ENCODE peak calls at places on chromosome 21, in five cellular contexts. J is CD8-positive, alpha-beta T cell; E is mesendoderm; T is IMR-90; L is osteoblast. U is an unnamed sample.

GRCh38 chr21:15005391-15005790 is 59.4 kb downstream of the NRIP1 start:
- DNase-seq in T (peak; percentile 38), J (peak; percentile 57), L (no peak), E (peak; percentile 88), U (peak; percentile 32)

GRCh38 chr21:26449161-26449560 is 123.9 kb downstream of the CYYR1 start:
- DNase-seq in E (no peak), T (peak; percentile 43), L (peak; percentile 52), J (no peak), U (no peak)

GRCh38 chr21:29637126-29637525 is 302.7 kb downstream of the GRIK1 start:
- DNase-seq in L (no peak), E (no peak), T (no peak), J (no peak), U (no peak)

GRCh38 chr21:28742527-28742926 is 250.2 kb downstream of the LTN1 start:
- DNase-seq in L (no peak), E (no peak), J (no peak), T (peak; percentile 76), U (no peak)

GRCh38 chr21:44086636-44087425 is 20.4 kb upstream of the PWP2 start:
- DNase-seq in T (no peak), E (no peak), L (no peak), J (no peak), U (no peak)

GRCh38 chr21:15730484-15731242 is 881 bp downstream of the USP25 start:
- DNase-seq in E (peak; percentile 64), J (no peak), T (no peak), L (peak; percentile 68), U (no peak)

GRCh38 chr21:15638856-15639549 is 90.8 kb upstream of the USP25 start:
- DNase-seq in L (no peak), J (no peak), T (no peak), E (peak; percentile 38), U (no peak)

GRCh38 chr21:29230541-29231275 is 68.0 kb upstream of the BACH1 start:
- DNase-seq in J (no peak), T (no peak), L (peak; percentile 77), E (no peak), U (no peak)

GRCh38 chr21:25366116-25366515 is 241.2 kb downstream of the MRPL39 start:
- DNase-seq in L (no peak), J (no peak), E (no peak), T (no peak), U (no peak)

GRCh38 chr21:40967771-40968170 is 120.8 kb upstream of the DSCAM start:
- DNase-seq in J (no peak), E (peak; percentile 68), L (no peak), T (no peak), U (peak; percentile 11)

GRCh38 chr21:15084668-15085067 is 19.9 kb upstream of the NRIP1 start:
- DNase-seq in J (no peak), L (no peak), T (no peak), E (no peak), U (no peak)

GRCh38 chr21:25298512-25299491 is 308.5 kb downstream of the MRPL39 start:
- DNase-seq in T (no peak), J (no peak), L (no peak), E (no peak), U (no peak)

DNA sequence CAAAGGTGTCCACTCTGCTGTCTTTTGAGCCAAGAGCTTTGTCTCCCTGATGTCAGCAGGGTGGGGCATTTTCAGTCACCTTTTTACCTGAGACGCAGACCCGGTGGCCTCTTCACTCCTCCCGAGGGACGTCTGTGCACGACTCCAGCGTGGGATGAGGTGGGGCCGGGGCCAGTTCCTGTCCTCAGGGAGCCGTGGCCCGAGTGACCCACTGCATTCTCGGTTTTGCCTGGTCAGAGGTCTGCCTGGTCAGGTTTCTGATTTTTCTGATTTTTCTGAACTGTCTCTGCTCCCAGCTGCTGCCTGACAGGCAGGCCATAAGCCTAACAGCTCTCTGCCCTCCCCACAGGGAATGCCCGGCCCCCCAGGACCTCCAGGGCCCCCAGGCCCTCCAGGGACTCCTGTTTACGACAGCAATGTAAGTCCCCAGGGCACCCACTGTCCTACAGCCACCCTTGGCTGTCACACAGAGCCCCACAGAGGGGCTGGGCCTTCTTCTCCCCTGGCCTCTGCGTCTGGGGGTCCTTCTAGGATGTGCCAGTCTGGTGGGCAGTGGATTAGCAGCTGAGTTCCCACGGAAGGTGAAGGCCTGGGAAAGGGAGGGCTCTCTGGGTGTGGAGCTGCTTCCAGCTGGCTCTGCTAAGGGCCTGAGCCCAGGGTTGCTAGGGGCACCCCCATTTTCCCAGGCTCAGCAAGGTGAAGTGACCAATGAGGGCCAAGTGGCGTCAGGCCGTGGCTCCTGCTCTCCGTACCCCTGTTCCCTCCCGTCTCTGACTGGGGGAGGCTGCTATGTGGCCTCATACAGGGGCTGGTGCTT is 45.9 kb downstream of the SLC19A1 start:
- DNase-seq in E (no peak), L (no peak), T (no peak), J (no peak), U (no peak)
- H3K36me3 ChIP-seq in E (peaks cover 2% of the 10 kb centered on the region), L (no peaks in the 10 kb centered on the region), T (peaks cover 78% of the 10 kb centered on the region), J (no peaks in the 10 kb centered on the region), U (peaks cover 22% of the 10 kb centered on the region)

GRCh38 chr21:45096216-45096615 is 21.8 kb downstream of the ADARB1 start:
- DNase-seq in T (no peak), E (peak; percentile 39), J (no peak), L (no peak), U (no peak)
- H3K27me3 ChIP-seq in T (no peaks in the 10 kb centered on the region), E (no peaks in the 10 kb centered on the region), J (no peaks in the 10 kb centered on the region), L (no peaks in the 10 kb centered on the region), U (no peaks in the 10 kb centered on the region)

DNA sequence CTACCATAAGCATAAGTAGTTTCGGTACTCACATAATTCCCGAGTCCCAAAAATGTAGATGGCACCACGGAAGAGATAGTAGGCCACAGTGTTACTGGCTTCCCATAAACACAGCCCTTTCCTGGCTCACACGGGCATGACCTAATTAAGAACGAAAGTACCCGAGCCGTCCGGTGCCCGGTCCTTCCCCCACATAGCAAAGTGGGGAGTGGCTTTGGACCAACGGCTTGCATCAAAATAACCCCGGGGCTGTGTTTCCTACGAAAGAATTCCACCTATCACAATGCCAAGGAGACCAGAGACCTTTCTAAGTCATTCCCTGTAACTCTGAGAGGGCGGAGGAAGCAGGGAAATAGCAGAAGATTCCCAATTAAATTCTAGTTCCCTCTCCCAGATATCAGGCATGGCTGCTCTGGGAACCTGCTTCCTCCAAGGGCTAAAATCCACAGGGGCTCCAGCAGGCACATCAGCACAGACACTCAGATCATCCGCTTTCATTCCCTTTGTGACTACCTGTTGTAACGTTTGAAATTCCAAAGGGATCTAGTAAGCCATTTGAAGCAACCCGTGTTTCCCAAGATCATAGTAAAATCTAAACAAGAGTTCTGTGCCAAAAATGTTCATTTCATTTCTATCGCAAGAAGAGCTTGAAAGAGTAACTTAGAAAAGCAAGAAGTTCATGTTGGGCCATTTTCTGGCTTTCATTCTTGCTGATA is at the start of gene TMPRSS3:
- DNase-seq in T (no peak), J (no peak), L (no peak), E (peak; percentile 22), U (no peak)
- H3K4me3 ChIP-seq in T (no peak within 1 kb of the TSS), J (no peak within 1 kb of the TSS), L (no peak within 1 kb of the TSS), E (no peak within 1 kb of the TSS), U (no peak within 1 kb of the TSS)

GRCh38 chr21:34091032-34091431 is 17.7 kb downstream of the MRPS6 start:
- DNase-seq in L (no peak), T (no peak), J (no peak), E (no peak), U (no peak)

GRCh38 chr21:34093083-34093482 is 19.7 kb downstream of the MRPS6 start:
- DNase-seq in T (no peak), J (no peak), L (no peak), E (no peak), U (no peak)

GRCh38 chr21:34091607-34092006 is 18.2 kb downstream of the MRPS6 start:
- DNase-seq in L (no peak), T (no peak), J (no peak), E (peak; percentile 26), U (no peak)

GRCh38 chr21:34092241-34092921 is 19.0 kb downstream of the MRPS6 start:
- DNase-seq in T (no peak), E (no peak), J (no peak), L (peak; percentile 36), U (no peak)

GRCh38 chr21:34094949-34095348 is 21.6 kb downstream of the MRPS6 start:
- DNase-seq in T (no peak), L (no peak), E (no peak), J (no peak), U (no peak)
- H3K36me3 ChIP-seq in T (peaks cover 9% of the 10 kb centered on the region), L (peaks cover 27% of the 10 kb centered on the region), E (peaks cover 5% of the 10 kb centered on the region), J (peaks cover 10% of the 10 kb centered on the region), U (peaks cover 12% of the 10 kb centered on the region)

DNA sequence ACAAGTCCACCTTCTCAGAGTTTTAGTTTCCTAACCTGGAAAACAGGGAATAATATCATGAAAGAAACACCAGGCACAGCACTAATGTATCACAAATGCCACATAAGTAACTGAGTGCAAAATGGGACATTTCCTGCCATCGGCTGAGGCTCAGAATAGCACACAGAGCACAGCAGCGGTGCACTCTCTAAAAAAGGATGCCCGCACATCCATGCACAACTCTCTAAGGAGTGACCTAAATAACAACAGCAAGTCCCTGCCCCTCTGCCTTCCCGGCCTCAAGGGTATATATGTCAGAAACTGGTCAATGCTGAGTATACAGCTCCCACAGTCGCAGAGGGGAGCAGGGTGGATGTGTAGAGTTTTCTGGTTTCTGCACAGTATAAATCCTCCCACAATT is 100.1 kb upstream of the ERG start:
- DNase-seq in J (no peak), T (no peak), L (no peak), E (no peak), U (no peak)
- H3K27me3 ChIP-seq in J (no peaks in the 10 kb centered on the region), T (peaks cover 35% of the 10 kb centered on the region), L (peaks cover 46% of the 10 kb centered on the region), E (no peaks in the 10 kb centered on the region), U (no peaks in the 10 kb centered on the region)

DNA sequence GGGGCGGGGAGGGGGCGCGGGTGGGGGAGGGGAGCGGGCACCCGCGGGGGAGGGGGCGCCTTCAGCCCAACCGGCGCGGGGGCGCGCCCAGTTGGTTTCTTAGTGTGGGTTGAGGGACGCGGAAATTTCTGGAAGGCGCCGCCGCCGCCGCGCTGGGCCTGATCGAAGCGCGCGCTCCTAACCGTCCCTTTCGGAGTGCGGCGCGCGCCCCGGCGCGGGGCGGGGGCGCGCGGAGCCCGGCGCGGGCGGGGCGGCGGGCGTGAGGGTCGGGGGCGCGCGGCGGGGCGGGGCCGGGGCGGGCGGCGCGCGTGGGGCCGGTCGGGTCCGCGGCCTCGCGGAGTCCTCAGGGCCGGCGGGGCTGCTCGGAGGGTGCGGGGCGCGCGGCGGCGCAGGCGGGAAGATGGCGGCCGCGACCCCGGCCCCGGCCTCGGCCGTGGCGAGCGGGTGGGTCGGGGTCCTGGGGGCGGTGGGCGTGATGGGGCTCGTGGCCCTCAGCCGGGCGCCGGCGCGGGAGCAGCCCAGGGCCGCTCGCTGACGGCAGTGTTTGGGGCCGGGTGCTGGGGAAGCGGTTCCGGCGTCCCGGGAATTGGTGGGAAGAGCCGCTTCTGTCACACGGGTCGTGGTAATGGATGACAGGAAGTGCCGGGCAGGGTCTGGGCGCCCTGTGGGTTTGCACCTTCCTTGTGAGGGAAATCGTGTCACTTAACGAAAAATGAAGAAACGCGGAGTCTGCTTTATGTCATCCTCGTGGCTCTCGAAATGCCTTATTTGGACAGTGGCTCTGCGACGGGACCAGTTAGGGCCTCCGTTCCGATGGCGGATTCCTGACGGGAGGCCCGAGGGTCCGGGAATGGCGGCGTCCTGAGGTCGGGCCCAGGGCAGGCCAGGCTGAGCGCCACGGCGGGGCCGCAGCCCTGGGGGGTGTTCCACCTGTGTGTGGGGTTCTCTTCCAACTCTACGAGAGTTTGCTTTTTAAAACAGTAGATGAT is 764 bp downstream of the PKNOX1 start:
- DNase-seq in L (peak; percentile 98), T (peak; percentile 64), J (no peak), E (peak; percentile 86), U (peak; percentile 76)
- H3K4me3 ChIP-seq in L (peak overlapping the region; percentile 93), T (peak overlapping the region; percentile 70), J (peak overlapping the region; percentile 39), E (peak overlapping the region; percentile 48), U (peak overlapping the region; percentile 53)